ENCODE peak calls at places on chromosomes 4 and X, in five cellular contexts. U is GM23248; Z is stimulated activated CD8-positive, alpha-beta memory T cell treated with anti-CD3 and anti-CD28 coated beads, Interleukin-2, amount 100 ng/mL, for 48 hours; C is astrocyte; V is SIG-M5. X is an unnamed sample.

GRCh38 chr4:158682071-158682470 is 10.0 kb downstream of the ETFDH start:
- DNase-seq in C (no peak), Z (no peak), V (no peak), U (no peak), X (no peak)

GRCh38 chr4:138492178-138492577 is 250.0 kb upstream of the SLC7A11 start:
- DNase-seq in U (no peak), Z (no peak), V (no peak), C (no peak), X (no peak)

GRCh38 chr4:40722576-40723161 is 27.1 kb upstream of the NSUN7 start:
- DNase-seq in U (no peak), C (no peak), V (peak; percentile 2), Z (no peak), X (peak; percentile 23)

GRCh38 chr4:106287353-106287969 is 28.5 kb downstream of the TBCK start:
- DNase-seq in Z (no peak), V (peak; percentile 3), U (peak; percentile 86), C (peak; percentile 58), X (no peak)

GRCh38 chr4:155741546-155741945 is 17.3 kb upstream of the GUCY1B1 start:
- DNase-seq in V (no peak), U (no peak), Z (no peak), C (no peak), X (no peak)

GRCh38 chrX:38462257-38462656 is 99.1 kb upstream of the TSPAN7 start:
- DNase-seq in C (no peak), Z (no peak), U (no peak), V (no peak), X (no peak)

GRCh38 chr4:185068837-185069236 is 50.5 kb downstream of the HELT start:
- DNase-seq in Z (no peak), V (no peak), C (no peak), U (no peak), X (no peak)

GRCh38 chr4:78560296-78560963 is 8.9 kb downstream of the ANXA3 start:
- DNase-seq in U (peak; percentile 61), Z (no peak), C (peak; percentile 95), V (no peak), X (no peak)

GRCh38 chr4:11505225-11505971 is 76.7 kb upstream of the HS3ST1 start:
- DNase-seq in U (no peak), V (no peak), Z (no peak), C (peak; percentile 80), X (no peak)

GRCh38 chr4:81214518-81215218 is 354 bp downstream of the PRKG2 start:
- DNase-seq in U (peak; percentile 69), V (no peak), C (peak; percentile 6), Z (no peak), X (no peak)

GRCh38 chr4:83639849-83640493 is 104.1 kb downstream of the GPAT3 start:
- DNase-seq in U (peak; percentile 83), Z (no peak), C (peak; percentile 44), V (no peak), X (peak; percentile 27)

GRCh38 chr4:156961241-156962068 is 10.1 kb downstream of the PDGFC start:
- DNase-seq in C (peak; percentile 72), V (no peak), U (no peak), Z (no peak), X (no peak)

GRCh38 chr4:180380733-180381132 is 1862.5 kb upstream of the TENM3 start:
- DNase-seq in Z (no peak), C (peak; percentile 76), V (no peak), U (peak; percentile 18), X (no peak)

GRCh38 chr4:13160906-13161305 is 323.2 kb downstream of the RAB28 start:
- DNase-seq in U (peak; percentile 83), C (peak; percentile 89), Z (no peak), V (no peak), X (no peak)

X was measured in CD8-positive, alpha-beta T cell.